ENCODE peak calls at places on chromosomes 13 and 19, in ten cellular contexts. O, K, Y, H, S, G, R, L, A and Q are unnamed samples. For H3K9me3, the result is how much of the 10 kb centered on the place peaks cover.

GRCh38 chr13:20301391-20302071 is 69.4 kb upstream of the GJB6 start:
- DNase-seq in O (no peak), K (no peak), Y (no peak), H (peak), S (no peak), G (no peak), R (no peak), L (peak), A (no peak), Q (no peak)

GRCh38 chr19:3661284-3662238 is 35.0 kb upstream of the CACTIN start:
- DNase-seq in O (no peak), K (no peak), Y (no peak), H (no peak), S (no peak), G (no peak), R (no peak), L (no peak), A (no peak), Q (no peak)

GRCh38 chr19:35932291-35932936 is 3.8 kb upstream of the LRFN3 start:
- DNase-seq in O (no peak), K (no peak), Y (no peak), H (no peak), S (no peak), G (no peak), R (no peak), L (no peak), A (no peak), Q (no peak)

GRCh38 chr13:112616586-112617381 is 28.8 kb upstream of the TUBGCP3 start:
- DNase-seq in O (peak), K (no peak), Y (peak), H (peak), S (no peak), G (no peak), R (no peak), L (peak), A (no peak), Q (no peak)

GRCh38 chr13:101655435-101655834 is 203.0 kb downstream of the ITGBL1 start:
- DNase-seq in O (no peak), K (no peak), Y (no peak), H (no peak), S (no peak), G (no peak), R (no peak), L (no peak), A (no peak), Q (no peak)

GRCh38 chr13:106331116-106331515 is 204.3 kb downstream of the EFNB2 start:
- DNase-seq in O (no peak), K (no peak), Y (no peak), H (no peak), S (no peak), G (no peak), R (no peak), L (no peak), A (no peak), Q (no peak)

GRCh38 chr13:41384749-41385503 is 72.4 kb upstream of the RGCC start:
- DNase-seq in O (peak), K (no peak), Y (peak), H (no peak), S (no peak), G (no peak), R (no peak), L (peak), A (no peak), Q (no peak)

GRCh38 chr19:53004242-53004641 is 9.5 kb upstream of the ERVV-1 start:
- DNase-seq in O (no peak), K (no peak), Y (no peak), H (no peak), S (no peak), G (no peak), R (no peak), L (no peak), A (no peak), Q (no peak)

GRCh38 chr19:55340144-55340783 is 588 bp downstream of the KMT5C start:
- DNase-seq in O (no peak), K (no peak), Y (peak), H (no peak), S (no peak), G (no peak), R (no peak), L (no peak), A (no peak), Q (no peak)

GRCh38 chr13:66264976-66265375 is 965.2 kb downstream of the PCDH9 start:
- DNase-seq in O (no peak), K (no peak), Y (no peak), H (peak), S (no peak), G (no peak), R (no peak), L (no peak), A (no peak), Q (no peak)

GRCh38 chr13:26596458-26596857 is 39.0 kb downstream of the WASF3 start:
- DNase-seq in O (no peak), K (no peak), Y (no peak), H (no peak), S (no peak), G (no peak), R (no peak), L (no peak), A (no peak), Q (no peak)

GRCh38 chr19:17385878-17386611 is 8.0 kb downstream of the CCDC194 start:
- DNase-seq in O (peak), K (peak), Y (peak), H (peak), S (no peak), G (peak), R (peak), L (peak), A (no peak), Q (no peak)

GRCh38 chr19:10686193-10686592 is 15.0 kb upstream of the QTRT1 start:
- DNase-seq in O (no peak), K (no peak), Y (no peak), H (no peak), S (no peak), G (no peak), R (no peak), L (no peak), A (no peak), Q (no peak)

GRCh38 chr13:50213526-50213925 is 198.3 kb downstream of the KCNRG start:
- DNase-seq in O (no peak), K (no peak), Y (no peak), H (no peak), S (no peak), G (no peak), R (no peak), L (no peak), A (no peak), Q (no peak)

GRCh38 chr19:920051-920857 is 3.1 kb downstream of the KISS1R start:
- DNase-seq in O (peak), K (no peak), Y (no peak), H (peak), S (no peak), G (peak), R (peak), L (peak), A (no peak), Q (peak)

GRCh38 chr13:29924482-29924884 is 74.1 kb upstream of the UBL3 start:
- DNase-seq in O (no peak), K (no peak), Y (peak), H (no peak), S (no peak), G (no peak), R (no peak), L (peak), A (no peak), Q (no peak)

GRCh38 chr19:16016226-16017137 is 59.8 kb upstream of the TPM4 start:
- DNase-seq in O (no peak), K (no peak), Y (no peak), H (no peak), S (no peak), G (no peak), R (peak), L (no peak), A (no peak), Q (no peak)

GRCh38 chr13:113814435-113814821 is 49.4 kb downstream of the GAS6 start:
- DNase-seq in O (no peak), K (no peak), Y (no peak), H (no peak), S (no peak), G (no peak), R (no peak), L (peak), A (no peak), Q (no peak)

GRCh38 chr13:37143901-37144300 is 38.4 kb upstream of the CSNK1A1L start:
- DNase-seq in O (no peak), K (no peak), Y (no peak), H (no peak), S (no peak), G (no peak), R (no peak), L (no peak), A (no peak), Q (no peak)

GRCh38 chr13:43240278-43240677 is 216.9 kb downstream of the DNAJC15 start:
- DNase-seq in O (no peak), K (no peak), Y (no peak), H (no peak), S (no peak), G (no peak), R (no peak), L (no peak), A (no peak), Q (no peak)

GRCh38 chr19:29645491-29645867 is 19.8 kb upstream of the PLEKHF1 start:
- DNase-seq in O (no peak), K (no peak), Y (no peak), H (no peak), S (no peak), G (no peak), R (no peak), L (no peak), A (no peak), Q (no peak)

GRCh38 chr19:7685546-7686445 is 5.2 kb downstream of the TRAPPC5 start:
- DNase-seq in O (no peak), K (no peak), Y (no peak), H (no peak), S (no peak), G (no peak), R (no peak), L (no peak), A (no peak), Q (no peak)

GRCh38 chr13:80361883-80362327 is 21.0 kb upstream of the SPRY2 start:
- DNase-seq in O (no peak), K (no peak), Y (peak), H (peak), S (no peak), G (no peak), R (no peak), L (no peak), A (no peak), Q (no peak)

DNA sequence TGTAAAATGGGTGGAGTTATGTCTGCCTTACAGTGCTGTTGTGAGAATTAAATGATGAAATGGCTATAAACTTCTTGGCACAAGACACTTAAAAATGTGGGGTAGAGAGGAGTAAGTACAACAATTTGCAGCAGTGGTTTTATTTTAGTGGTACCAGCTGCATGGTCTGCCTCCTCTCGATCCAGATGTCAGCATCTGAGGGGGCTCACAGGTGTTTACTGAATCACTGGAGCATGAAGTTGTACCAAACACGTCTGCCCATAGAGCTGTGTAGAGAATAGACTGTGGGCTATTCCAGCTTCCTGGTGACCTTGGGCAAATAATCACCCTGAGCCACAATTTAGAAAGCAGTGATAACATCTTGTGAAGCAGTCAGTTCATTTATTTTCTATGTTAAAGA is 11.1 kb downstream of the SLC10A2 start:
- DNase-seq in O (no peak), K (no peak), Y (no peak), H (no peak), S (no peak), G (no peak), R (no peak), L (no peak), A (no peak), Q (no peak)
- H3K9me3 ChIP-seq in O (under half), K (under half), Y (under half), H (under half), S (under half), G (under half), R (under half), L (under half), A (under half), Q (under half)

GRCh38 chr19:45428385-45429231 is 4.9 kb upstream of the ERCC1 start:
- DNase-seq in O (no peak), K (peak), Y (no peak), H (peak), S (no peak), G (no peak), R (no peak), L (peak), A (no peak), Q (no peak)
- H3K27ac ChIP-seq in O (no peak), K (peak), Y (peak), H (no peak), S (peak), G (no peak), R (peak), L (peak), A (peak), Q (no peak)

GRCh38 chr13:74253161-74253560 is 119.0 kb upstream of the KLF12 start:
- DNase-seq in O (peak), K (no peak), Y (no peak), H (no peak), S (no peak), G (no peak), R (no peak), L (no peak), A (no peak), Q (no peak)
- H3K4me3 ChIP-seq in O (no peak), K (no peak), Y (no peak), H (no peak), S (no peak), G (no peak), R (no peak), L (no peak), A (no peak), Q (no peak)

GRCh38 chr19:51614789-51615188 is 15.4 kb downstream of the SIGLEC5 start:
- DNase-seq in O (no peak), K (no peak), Y (no peak), H (no peak), S (no peak), G (no peak), R (no peak), L (no peak), A (no peak), Q (no peak)
- H3K9me3 ChIP-seq in O (under half), K (under half), Y (under half), H (under half), S (under half), G (under half), R (under half), L (under half), A (under half), Q (under half)

GRCh38 chr19:4830768-4831265 is 695 bp downstream of the TICAM1 start:
- DNase-seq in O (no peak), K (no peak), Y (no peak), H (no peak), S (no peak), G (no peak), R (no peak), L (no peak), A (no peak), Q (no peak)
- H3K27ac ChIP-seq in O (peak), K (peak), Y (peak), H (no peak), S (peak), G (peak), R (peak), L (no peak), A (no peak), Q (peak)

DNA sequence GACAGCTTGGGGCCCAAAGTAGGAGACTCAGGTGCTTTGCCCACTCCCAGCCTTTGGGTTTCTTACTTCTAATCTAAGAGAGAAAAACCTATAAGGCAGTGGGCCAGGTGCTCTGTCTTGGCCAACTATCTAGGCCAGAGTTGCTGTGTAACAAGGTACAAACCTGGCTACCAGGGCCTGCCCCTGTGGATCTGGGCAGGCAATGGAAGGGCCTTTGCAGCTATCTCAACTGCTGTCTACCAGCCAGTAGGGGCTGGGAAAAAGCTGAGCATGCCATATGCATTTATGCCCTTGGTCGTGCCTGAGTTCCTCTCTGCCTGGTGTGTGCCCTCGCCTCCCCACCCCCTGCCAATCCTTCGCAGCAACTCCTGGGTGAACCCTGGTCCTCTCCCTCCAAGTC is 16.7 kb upstream of the SERPINE3 start:
- DNase-seq in O (no peak), K (no peak), Y (no peak), H (no peak), S (no peak), G (no peak), R (no peak), L (no peak), A (no peak), Q (no peak)
- H3K4me3 ChIP-seq in O (no peak), K (no peak), Y (no peak), H (no peak), S (no peak), G (no peak), R (no peak), L (no peak), A (no peak), Q (no peak)

GRCh38 chr19:39003188-39003587 is 27.6 kb upstream of the FBXO17 start:
- DNase-seq in O (no peak), K (no peak), Y (no peak), H (no peak), S (no peak), G (no peak), R (no peak), L (no peak), A (no peak), Q (no peak)
- H3K9me3 ChIP-seq in O (under half), K (under half), Y (under half), H (under half), S (under half), G (under half), R (under half), L (under half), A (under half), Q (under half)

GRCh38 chr19:18941628-18942354 is 774 bp upstream of the HOMER3 start:
- DNase-seq in O (no peak), K (no peak), Y (no peak), H (peak), S (no peak), G (no peak), R (no peak), L (no peak), A (no peak), Q (no peak)
- H3K27ac ChIP-seq in O (no peak), K (no peak), Y (peak), H (no peak), S (no peak), G (no peak), R (no peak), L (no peak), A (no peak), Q (no peak)